ENCODE peak calls at places on chromosomes 11 and 22, in eight cellular contexts. A is epithelial cell of proximal tubule, K is thoracic aorta, Q is brain microvascular endothelial cell, G is choroid plexus epithelial cell, T is progenitor cell of endocrine pancreas, U is GM10248, I is Panc1. Z is an unnamed sample.
A peak's percentile ranks its signal among the peaks of the same experiment; 100 is the strongest.

GRCh38 chr11:117000039-117000740 is 98.0 kb downstream of the SIK3 start:
- DNase-seq in A (no peak), K (no peak), Q (no peak), G (no peak), T (no peak), U (no peak), I (no peak), Z (no peak)

GRCh38 chr11:1388763-1389102 is 1.0 kb upstream of the BRSK2 start:
- DNase-seq in A (no peak), K (no peak), Q (no peak), G (no peak), T (no peak), U (no peak), I (no peak), Z (no peak)

GRCh38 chr22:21042978-21043855 is 2.5 kb upstream of the LRRC74B start:
- DNase-seq in A (no peak), K (no peak), Q (no peak), G (no peak), T (no peak), U (no peak), I (no peak), Z (no peak)

GRCh38 chr11:110972640-110973039 is 260.4 kb upstream of the ARHGAP20 start:
- DNase-seq in A (no peak), K (no peak), Q (peak; percentile 75), G (peak; percentile 96), T (no peak), U (no peak), I (no peak), Z (no peak)

GRCh38 chr22:20463324-20464095 is 25.9 kb upstream of the SCARF2 start:
- DNase-seq in A (no peak), K (no peak), Q (no peak), G (no peak), T (no peak), U (peak; percentile 51), I (no peak), Z (peak; percentile 53)

GRCh38 chr11:44368886-44369285 is 58.9 kb upstream of the ALX4 start:
- DNase-seq in A (no peak), K (no peak), Q (no peak), G (no peak), T (no peak), U (no peak), I (no peak), Z (no peak)

GRCh38 chr11:111297696-111298095 is 650 bp upstream of the POU2AF3 start:
- DNase-seq in A (no peak), K (no peak), Q (no peak), G (no peak), T (no peak), U (no peak), I (no peak), Z (no peak)

GRCh38 chr11:65251476-65251875 is 10.3 kb upstream of the POLA2 start:
- DNase-seq in A (no peak), K (no peak), Q (no peak), G (peak; percentile 67), T (no peak), U (no peak), I (no peak), Z (no peak)

GRCh38 chr11:17153759-17154158 is 54.0 kb downstream of the PIK3C2A start:
- DNase-seq in A (no peak), K (no peak), Q (no peak), G (no peak), T (no peak), U (no peak), I (no peak), Z (no peak)

GRCh38 chr22:41603873-41604332 is 14.3 kb upstream of the PMM1 start:
- DNase-seq in A (no peak), K (no peak), Q (no peak), G (no peak), T (no peak), U (peak; percentile 76), I (no peak), Z (peak; percentile 88)

GRCh38 chr11:69144719-69145365 is 10.9 kb upstream of the SMIM38 start:
- DNase-seq in A (no peak), K (no peak), Q (no peak), G (no peak), T (no peak), U (no peak), I (no peak), Z (peak; percentile 61)

GRCh38 chr11:117610901-117611300 is 186.1 kb downstream of the DSCAML1 start:
- DNase-seq in A (no peak), K (no peak), Q (no peak), G (peak; percentile 11), T (no peak), U (no peak), I (no peak), Z (no peak)

GRCh38 chr11:91163619-91164451 is 941.0 kb upstream of the CHORDC1 start:
- DNase-seq in A (peak; percentile 40), K (no peak), Q (peak; percentile 74), G (peak; percentile 74), T (no peak), U (no peak), I (no peak), Z (no peak)

DNA sequence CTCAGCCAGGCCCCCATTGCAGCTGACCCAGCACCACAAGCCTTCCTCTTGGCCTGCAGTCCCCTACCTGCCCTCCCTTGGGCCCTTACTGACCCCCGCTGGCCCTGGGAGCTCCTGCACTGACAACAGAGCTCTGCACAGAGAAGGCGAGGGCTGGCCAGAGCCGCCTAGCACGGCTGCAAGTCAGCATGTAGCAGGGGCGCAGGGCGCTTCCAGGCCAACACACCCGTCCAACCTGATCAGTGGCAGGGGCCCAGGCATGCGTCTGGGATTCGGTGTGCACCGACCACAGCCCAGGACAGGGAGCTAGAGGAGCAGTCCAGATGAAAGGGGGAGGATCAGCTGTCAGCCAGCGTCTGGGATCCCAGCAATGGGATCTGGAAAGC is 7.6 kb downstream of the WNT7B start:
- DNase-seq in A (no peak), K (no peak), Q (no peak), G (peak; percentile 19), T (no peak), U (no peak), I (no peak), Z (no peak)
- TF ChIP-seq CTCF in A (peak; percentile 43), K (no peak), Q (peak; percentile 23), G (no peak), T (peak; percentile 37), U (no peak), I (peak; percentile 22), Z (no peak)

GRCh38 chr11:98455500-98456186 is 565.1 kb upstream of the CNTN5 start:
- DNase-seq in A (no peak), K (no peak), Q (no peak), G (peak; percentile 1), T (no peak), U (no peak), I (no peak), Z (no peak)
- TF ChIP-seq CTCF in A (peak; percentile 16), K (no peak), Q (no peak), G (peak; percentile 25), T (peak; percentile 20), U (no peak), I (peak; percentile 25), Z (no peak)

GRCh38 chr22:22463855-22464540 is 44.5 kb downstream of the ZNF280B start:
- DNase-seq in A (peak; percentile 12), K (no peak), Q (peak; percentile 66), G (peak; percentile 77), T (peak; percentile 58), U (peak; percentile 58), I (peak; percentile 15), Z (peak; percentile 67)

GRCh38 chr22:22461111-22461510 is 47.4 kb downstream of the ZNF280B start:
- DNase-seq in A (no peak), K (no peak), Q (no peak), G (no peak), T (no peak), U (no peak), I (no peak), Z (no peak)

GRCh38 chr22:22464541-22465054 is 43.9 kb downstream of the ZNF280B start:
- DNase-seq in A (no peak), K (no peak), Q (no peak), G (no peak), T (no peak), U (no peak), I (no peak), Z (no peak)

GRCh38 chr22:22461583-22461982 is 47.0 kb downstream of the ZNF280B start:
- DNase-seq in A (no peak), K (no peak), Q (no peak), G (no peak), T (no peak), U (no peak), I (no peak), Z (no peak)

DNA sequence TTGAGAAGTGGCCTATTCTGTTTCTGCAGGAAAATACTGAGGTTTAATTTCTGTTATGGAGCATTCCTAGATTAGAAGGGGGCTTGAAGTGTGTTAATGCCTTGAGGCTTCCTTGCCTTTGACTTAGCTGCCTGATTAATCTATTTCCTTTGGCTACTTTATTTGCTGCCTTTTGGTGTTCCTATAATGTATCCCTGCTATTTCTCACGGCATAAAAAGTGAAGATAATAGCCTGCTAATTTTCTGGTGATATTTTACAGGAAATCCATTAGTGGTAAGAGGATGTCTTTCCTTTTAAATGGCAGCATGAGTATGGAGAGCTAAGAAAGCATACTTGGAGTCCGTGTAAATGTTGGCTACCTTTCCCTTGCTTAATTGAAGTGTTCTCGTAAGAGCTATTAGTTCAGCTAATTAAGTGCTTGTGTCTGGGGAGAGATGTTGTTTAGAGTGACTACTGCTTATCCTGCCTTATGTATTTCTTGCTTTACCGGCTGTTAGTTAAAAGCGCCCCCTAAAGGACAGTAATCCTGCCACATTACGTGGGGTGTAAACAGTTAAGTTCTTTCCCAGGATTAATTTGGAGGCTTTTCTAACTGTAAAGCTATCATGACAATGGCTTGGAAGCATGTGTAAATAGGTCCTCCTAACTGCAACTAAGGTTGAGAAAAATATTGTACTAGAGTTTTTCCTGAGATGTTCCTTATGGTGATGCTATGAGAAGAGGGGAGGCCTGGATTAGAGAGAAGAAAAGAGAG is 45.6 kb downstream of the ZNF280B start:
- DNase-seq in A (no peak), K (no peak), Q (no peak), G (peak; percentile 21), T (no peak), U (no peak), I (no peak), Z (no peak)
- TF ChIP-seq CTCF in A (peak; percentile 29), K (no peak), Q (peak; percentile 40), G (peak; percentile 53), T (peak; percentile 23), U (peak; percentile 27), I (peak; percentile 11), Z (no peak)

GRCh38 chr11:114774599-114775365 is 96.5 kb downstream of the NXPE2 start:
- DNase-seq in A (no peak), K (no peak), Q (no peak), G (peak; percentile 60), T (peak; percentile 67), U (peak; percentile 33), I (no peak), Z (peak; percentile 25)
- TF ChIP-seq CTCF in A (peak; percentile 68), K (no peak), Q (peak; percentile 64), G (peak; percentile 73), T (peak; percentile 98), U (peak; percentile 20), I (peak; percentile 85), Z (peak; percentile 56)

GRCh38 chr22:42902875-42903510 is 45.9 kb upstream of the ARFGAP3 start:
- DNase-seq in A (no peak), K (no peak), Q (no peak), G (peak; percentile 76), T (no peak), U (no peak), I (no peak), Z (no peak)
- TF ChIP-seq CTCF in A (no peak), K (no peak), Q (peak; percentile 13), G (peak; percentile 50), T (no peak), U (no peak), I (no peak), Z (no peak)

GRCh38 chr11:128658499-128658898 is 35.4 kb upstream of the FLI1 start:
- DNase-seq in A (no peak), K (no peak), Q (peak; percentile 11), G (no peak), T (no peak), U (no peak), I (no peak), Z (no peak)
- TF ChIP-seq CTCF in A (no peak), K (no peak), Q (no peak), G (no peak), T (no peak), U (no peak), I (no peak), Z (no peak)